ENCODE peak calls at places on chromosome 4, in five cellular contexts. P, R, O, D and Q are unnamed samples.

GRCh38 chr4:108008721-108009120 is 19.0 kb downstream of the HADH start:
- DNase-seq in P (no peak), D (no peak), O (no peak), R (no peak), Q (no peak)

GRCh38 chr4:40856836-40857362 is 107.1 kb downstream of the NSUN7 start:
- DNase-seq in R (peak; percentile 62), P (peak; percentile 65), O (no peak), D (peak; percentile 70), Q (peak; percentile 82)

GRCh38 chr4:82519776-82520175 is 42.0 kb downstream of the TMEM150C start:
- DNase-seq in O (no peak), D (no peak), R (no peak), P (no peak), Q (no peak)

GRCh38 chr4:46994007-46994405 is 625 bp upstream of the GABRA4 start:
- DNase-seq in P (no peak), R (no peak), O (no peak), D (no peak), Q (no peak)

GRCh38 chr4:124202106-124202505 is 510.4 kb downstream of the ANKRD50 start:
- DNase-seq in O (no peak), P (no peak), D (peak; percentile 14), R (no peak), Q (peak; percentile 75)

GRCh38 chr4:75561789-75562188 is 5.9 kb downstream of the ODAPH start:
- DNase-seq in D (no peak), R (no peak), O (no peak), P (no peak), Q (no peak)

GRCh38 chr4:174464949-174465348 is 57.3 kb downstream of the HPGD start:
- DNase-seq in O (no peak), D (no peak), R (no peak), P (no peak), Q (no peak)

GRCh38 chr4:94395541-94395940 is 52.9 kb upstream of the HPGDS start:
- DNase-seq in R (no peak), O (no peak), D (no peak), P (no peak), Q (no peak)

GRCh38 chr4:113947484-113947883 is 32.0 kb downstream of the ARSJ start:
- DNase-seq in D (no peak), R (no peak), O (no peak), P (no peak), Q (no peak)

GRCh38 chr4:172169871-172170270 is 356.7 kb downstream of the GALNTL6 start:
- DNase-seq in R (no peak), O (no peak), D (no peak), P (no peak), Q (no peak)

GRCh38 chr4:66927937-66928336 is 617.4 kb downstream of the CENPC start:
- DNase-seq in R (no peak), D (no peak), P (no peak), O (no peak), Q (no peak)

GRCh38 chr4:88357262-88357661 is 21.4 kb upstream of the HERC6 start:
- DNase-seq in R (no peak), P (no peak), D (no peak), O (no peak), Q (no peak)

GRCh38 chr4:150699599-150699998 is 117.6 kb downstream of the MAB21L2 start:
- DNase-seq in P (no peak), D (no peak), R (no peak), O (no peak), Q (no peak)

GRCh38 chr4:12414181-12414812 is 985.6 kb upstream of the HS3ST1 start:
- DNase-seq in D (no peak), R (no peak), P (no peak), O (no peak), Q (no peak)

GRCh38 chr4:112939901-112940300 is 109.6 kb upstream of the ANK2 start:
- DNase-seq in O (no peak), P (no peak), R (no peak), D (no peak), Q (no peak)

GRCh38 chr4:139934336-139934735 is 219.6 kb downstream of the MAML3 start:
- DNase-seq in O (no peak), D (no peak), R (no peak), P (no peak), Q (no peak)

GRCh38 chr4:102429553-102429952 is 71.6 kb upstream of the NFKB1 start:
- DNase-seq in R (no peak), P (no peak), D (no peak), O (peak; percentile 68), Q (no peak)

GRCh38 chr4:41044165-41044564 is 170.2 kb downstream of the APBB2 start:
- DNase-seq in O (no peak), P (no peak), R (no peak), D (no peak), Q (no peak)

GRCh38 chr4:27186710-27187109 is 326.1 kb downstream of the STIM2 start:
- DNase-seq in O (no peak), P (no peak), R (no peak), D (no peak), Q (no peak)

GRCh38 chr4:75830906-75831305 is 71.3 kb downstream of the PPEF2 start:
- DNase-seq in R (no peak), P (no peak), D (no peak), O (no peak), Q (no peak)

GRCh38 chr4:147833254-147833653 is 101.4 kb downstream of the ARHGAP10 start:
- DNase-seq in O (no peak), P (no peak), R (no peak), D (no peak), Q (no peak)

GRCh38 chr4:147830102-147830463 is 98.2 kb downstream of the ARHGAP10 start:
- DNase-seq in P (no peak), D (no peak), R (no peak), O (no peak), Q (no peak)

GRCh38 chr4:147829401-147830101 is 97.7 kb downstream of the ARHGAP10 start:
- DNase-seq in O (peak; percentile 66), R (no peak), D (peak; percentile 56), P (peak; percentile 32), Q (peak; percentile 76)

GRCh38 chr4:147830987-147831386 is 99.1 kb downstream of the ARHGAP10 start:
- DNase-seq in D (no peak), R (no peak), O (no peak), P (no peak), Q (no peak)

GRCh38 chr4:147831452-147832192 is 99.7 kb downstream of the ARHGAP10 start:
- DNase-seq in P (no peak), D (no peak), O (peak; percentile 76), R (no peak), Q (peak; percentile 37)
- H3K4me1 ChIP-seq in P (peaks cover 58% of the 10 kb centered on the region), D (peaks cover 75% of the 10 kb centered on the region), O (peaks cover 46% of the 10 kb centered on the region), R (peaks cover 14% of the 10 kb centered on the region), Q (peaks cover 73% of the 10 kb centered on the region)

GRCh38 chr4:6092971-6093370 is 74.7 kb upstream of the C4orf50 start:
- DNase-seq in O (no peak), P (no peak), R (no peak), D (no peak), Q (no peak)
- H3K4me3 ChIP-seq in O (no peak overlapping the region), P (no peak overlapping the region), R (no peak overlapping the region), D (no peak overlapping the region), Q (no peak overlapping the region)

DNA sequence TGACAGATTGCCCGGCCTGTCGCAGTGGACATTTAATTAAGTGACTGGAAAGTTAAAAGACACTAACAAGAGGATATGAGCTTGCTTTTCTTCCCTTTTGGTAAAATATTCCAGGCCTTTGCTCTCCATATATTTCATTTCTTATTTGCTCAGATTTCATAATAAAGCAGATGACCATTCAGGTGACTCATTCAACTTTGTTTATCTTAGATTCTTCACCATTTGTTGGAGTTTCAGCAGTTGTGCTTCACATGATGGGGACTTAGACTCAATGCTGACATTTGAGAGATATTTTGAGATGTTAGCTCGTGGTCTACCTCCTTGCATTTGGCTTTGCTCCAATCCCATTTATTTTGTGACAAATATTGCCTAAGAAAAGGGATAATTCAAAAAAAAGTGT is 312.2 kb downstream of the ARHGAP24 start:
- DNase-seq in P (no peak), R (no peak), D (no peak), O (no peak), Q (no peak)
- H3K27ac ChIP-seq in P (peak overlapping the region; percentile 35), R (no peak overlapping the region), D (no peak overlapping the region), O (no peak overlapping the region), Q (peak overlapping the region; percentile 52)

DNA sequence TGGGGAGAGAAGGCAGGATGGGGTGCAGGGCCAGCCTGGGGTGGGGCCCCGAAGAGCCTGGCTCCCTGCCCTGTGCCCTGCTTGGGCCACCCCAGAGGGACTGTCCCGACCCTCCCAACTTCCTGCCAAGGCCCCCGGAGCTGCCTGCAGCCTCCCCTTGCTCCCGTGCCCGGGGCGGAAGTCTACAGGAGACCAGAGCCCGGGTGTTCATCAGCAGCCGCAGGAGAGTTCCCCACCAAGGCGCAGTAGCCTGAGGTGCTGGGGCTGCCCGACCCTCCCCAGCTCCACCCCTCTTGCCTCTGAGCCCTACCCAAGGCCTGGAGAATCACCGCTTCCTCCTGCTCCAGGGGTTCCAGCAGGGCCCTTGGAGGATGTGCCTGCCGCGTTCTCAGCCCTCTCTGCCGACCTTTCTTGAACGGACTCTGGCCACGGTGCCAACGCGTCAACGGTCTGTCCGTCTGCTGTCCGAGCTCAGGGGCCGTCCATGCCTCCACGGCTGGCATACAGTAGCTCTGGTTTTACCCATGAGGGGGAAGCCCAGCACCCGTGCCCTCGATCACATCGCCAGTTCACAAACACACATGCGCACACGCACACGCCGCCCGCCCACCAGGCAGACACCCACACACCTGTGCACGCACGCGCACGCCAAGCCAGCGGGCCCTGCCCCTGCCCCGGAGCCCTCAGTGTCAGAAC is 36.0 kb upstream of the SPON2 start:
- DNase-seq in P (no peak), R (peak; percentile 46), D (peak; percentile 43), O (peak; percentile 58), Q (peak; percentile 65)
- H3K4me1 ChIP-seq in P (peaks cover 82% of the 10 kb centered on the region), R (peaks cover 10% of the 10 kb centered on the region), D (peaks cover 49% of the 10 kb centered on the region), O (no peaks in the 10 kb centered on the region), Q (peaks cover 25% of the 10 kb centered on the region)